ENCODE peak calls at places on chromosomes 3 and 15, in six cellular contexts. N is GM12878; P is NCI-H2171 treated with DMSO at 0.1 percent for 48 hours; X is NCI-H1694; G is ovary; Y is activated naive CD4-positive, alpha-beta T cell treated with anti-CD3 and anti-CD28 coated beads for 36 hours. C is an unnamed sample.

GRCh38 chr15:100141304-100142080 is 200.3 kb downstream of the ADAMTS17 start:
- DNase-seq in N (no peak), P (no peak), X (no peak), G (no peak), Y (no peak), C (no peak)

GRCh38 chr15:70478251-70478990 is 284.9 kb downstream of the UACA start:
- DNase-seq in N (no peak), P (no peak), X (no peak), G (no peak), Y (peak), C (no peak)

GRCh38 chr15:57565326-57565725 is 26.4 kb upstream of the MYZAP start:
- DNase-seq in N (no peak), P (no peak), X (no peak), G (peak), Y (peak), C (no peak)

GRCh38 chr3:14915636-14916222 is 31.7 kb upstream of the NR2C2 start:
- DNase-seq in N (no peak), P (no peak), X (no peak), G (no peak), Y (peak), C (no peak)

GRCh38 chr3:11306815-11307589 is 34.8 kb downstream of the ATG7 start:
- DNase-seq in N (no peak), P (peak), X (no peak), G (peak), Y (peak), C (peak)

GRCh38 chr15:55588070-55588817 is at the start of gene PYGO1:
- DNase-seq in N (no peak), P (peak), X (no peak), G (peak), Y (peak), C (peak)

GRCh38 chr15:25385986-25386385 is 52.8 kb downstream of the UBE3A start:
- DNase-seq in N (no peak), P (no peak), X (no peak), G (no peak), Y (no peak), C (no peak)

GRCh38 chr15:101494251-101494796 is 4.8 kb upstream of the PCSK6 start:
- DNase-seq in N (no peak), P (no peak), X (no peak), G (no peak), Y (no peak), C (no peak)

GRCh38 chr3:39150803-39151631 is 2.4 kb downstream of the CSRNP1 start:
- DNase-seq in N (no peak), P (peak), X (no peak), G (peak), Y (peak), C (peak)

GRCh38 chr3:50008931-50009330 is 69.0 kb downstream of the RBM6 start:
- DNase-seq in N (no peak), P (peak), X (no peak), G (no peak), Y (no peak), C (no peak)

GRCh38 chr3:12186515-12187286 is 28.0 kb upstream of the TIMP4 start:
- DNase-seq in N (no peak), P (no peak), X (no peak), G (no peak), Y (no peak), C (no peak)

GRCh38 chr3:179265875-179266274 is 15.0 kb upstream of the KCNMB3 start:
- DNase-seq in N (no peak), P (no peak), X (no peak), G (no peak), Y (no peak), C (no peak)

GRCh38 chr3:198025644-198026043 is 65.6 kb downstream of the LMLN start:
- DNase-seq in N (no peak), P (no peak), X (no peak), G (no peak), Y (no peak), C (no peak)

GRCh38 chr3:132641837-132642538 is 17.6 kb downstream of the ACAD11 start:
- DNase-seq in N (no peak), P (peak), X (peak), G (no peak), Y (no peak), C (no peak)

GRCh38 chr3:78360849-78361248 is 1321.0 kb downstream of the ROBO2 start:
- DNase-seq in N (no peak), P (no peak), X (no peak), G (no peak), Y (no peak), C (no peak)

GRCh38 chr3:180983136-180983535 is 6.4 kb downstream of the DNAJC19 start:
- DNase-seq in N (no peak), P (no peak), X (no peak), G (no peak), Y (no peak), C (no peak)

GRCh38 chr3:10635446-10636076 is 130.2 kb upstream of the ATP2B2 start:
- DNase-seq in N (no peak), P (peak), X (peak), G (no peak), Y (no peak), C (no peak)

GRCh38 chr3:13896473-13897154 is 16.7 kb upstream of the WNT7A start:
- DNase-seq in N (peak), P (peak), X (peak), G (peak), Y (peak), C (peak)